ENCODE peak calls at places on chromosomes 1 and 21, in seven cellular contexts. W is spleen, J is adrenal gland, M is erythroblast, Z is prostate gland, O is transverse colon, B is A549. L is an unnamed sample.

GRCh38 chr21:31520506-31521163 is 138.9 kb upstream of the SOD1 start:
- DNase-seq in W (no peak), J (no peak), M (no peak), Z (no peak), O (no peak), B (no peak), L (no peak)

GRCh38 chr1:211708006-211708405 is 32.6 kb upstream of the NEK2 start:
- DNase-seq in W (no peak), J (no peak), M (no peak), Z (no peak), O (no peak), B (no peak), L (no peak)

GRCh38 chr1:232238009-232238408 is 391.9 kb downstream of the SIPA1L2 start:
- DNase-seq in W (no peak), J (no peak), M (no peak), Z (no peak), O (no peak), B (no peak), L (no peak)

GRCh38 chr1:36486436-36487335 is 4.0 kb upstream of the CSF3R start:
- DNase-seq in W (peak; percentile 92), J (peak; percentile 81), M (peak; percentile 7), Z (no peak), O (peak; percentile 43), B (peak; percentile 93), L (no peak)

GRCh38 chr1:155188268-155188667 is 14.6 kb downstream of the TRIM46 start:
- DNase-seq in W (no peak), J (no peak), M (no peak), Z (no peak), O (no peak), B (no peak), L (no peak)

GRCh38 chr21:37849703-37850102 is 66.6 kb downstream of the KCNJ6 start:
- DNase-seq in W (no peak), J (no peak), M (no peak), Z (no peak), O (no peak), B (no peak), L (peak; percentile 24)

GRCh38 chr21:25916226-25916625 is 181.5 kb downstream of the GABPA start:
- DNase-seq in W (no peak), J (no peak), M (no peak), Z (no peak), O (no peak), B (no peak), L (no peak)

GRCh38 chr1:218525451-218526197 is 180.5 kb downstream of the TGFB2 start:
- DNase-seq in W (no peak), J (no peak), M (no peak), Z (no peak), O (no peak), B (no peak), L (no peak)

GRCh38 chr1:154520333-154520732 is 18.1 kb upstream of the SHE start:
- DNase-seq in W (peak; percentile 21), J (no peak), M (peak; percentile 58), Z (no peak), O (no peak), B (no peak), L (no peak)

GRCh38 chr1:152886090-152886489 is 8.0 kb downstream of the SMCP start:
- DNase-seq in W (no peak), J (no peak), M (no peak), Z (no peak), O (no peak), B (no peak), L (no peak)

GRCh38 chr1:227459326-227459841 is 104.0 kb upstream of the ZNF678 start:
- DNase-seq in W (no peak), J (no peak), M (no peak), Z (no peak), O (no peak), B (no peak), L (no peak)

GRCh38 chr1:222096476-222096772 is 354.5 kb upstream of the DUSP10 start:
- DNase-seq in W (no peak), J (no peak), M (no peak), Z (no peak), O (no peak), B (no peak), L (no peak)

GRCh38 chr1:154324669-154325582 is at the start of gene ATP8B2:
- DNase-seq in W (peak; percentile 93), J (peak; percentile 74), M (peak; percentile 86), Z (peak; percentile 69), O (peak; percentile 79), B (peak; percentile 83), L (peak; percentile 87)

GRCh38 chr21:31604591-31605190 is 54.8 kb upstream of the SOD1 start:
- DNase-seq in W (peak; percentile 87), J (peak; percentile 73), M (peak; percentile 82), Z (peak; percentile 52), O (peak; percentile 65), B (peak; percentile 55), L (peak; percentile 64)

GRCh38 chr1:25610822-25611630 is 5.6 kb upstream of the MAN1C1 start:
- DNase-seq in W (no peak), J (peak; percentile 24), M (peak; percentile 27), Z (no peak), O (no peak), B (no peak), L (no peak)

GRCh38 chr1:186574951-186575747 is 105.1 kb downstream of the PTGS2 start:
- DNase-seq in W (no peak), J (no peak), M (no peak), Z (no peak), O (no peak), B (no peak), L (no peak)

GRCh38 chr1:212137854-212138253 is 102.3 kb downstream of the DTL start:
- DNase-seq in W (no peak), J (no peak), M (no peak), Z (no peak), O (no peak), B (no peak), L (no peak)

GRCh38 chr1:223017291-223017690 is 125.8 kb downstream of the TLR5 start:
- DNase-seq in W (peak; percentile 58), J (no peak), M (no peak), Z (no peak), O (no peak), B (no peak), L (no peak)

GRCh38 chr21:43703068-43703880 is 15.7 kb upstream of the PDXK start:
- DNase-seq in W (peak; percentile 85), J (peak; percentile 56), M (no peak), Z (no peak), O (peak; percentile 78), B (no peak), L (no peak)

GRCh38 chr1:111542187-111542586 is 38.8 kb upstream of the ADORA3 start:
- DNase-seq in W (no peak), J (no peak), M (no peak), Z (no peak), O (no peak), B (no peak), L (no peak)

GRCh38 chr1:183318433-183318832 is 99.7 kb downstream of the NMNAT2 start:
- DNase-seq in W (no peak), J (peak; percentile 77), M (peak; percentile 4), Z (peak; percentile 61), O (peak; percentile 52), B (peak; percentile 77), L (peak; percentile 47)

GRCh38 chr1:176211395-176212165 is 4.5 kb upstream of the COP1 start:
- DNase-seq in W (no peak), J (no peak), M (no peak), Z (no peak), O (no peak), B (no peak), L (no peak)

GRCh38 chr1:208111646-208112200 is 132.5 kb downstream of the PLXNA2 start:
- DNase-seq in W (no peak), J (no peak), M (no peak), Z (no peak), O (no peak), B (no peak), L (no peak)

DNA sequence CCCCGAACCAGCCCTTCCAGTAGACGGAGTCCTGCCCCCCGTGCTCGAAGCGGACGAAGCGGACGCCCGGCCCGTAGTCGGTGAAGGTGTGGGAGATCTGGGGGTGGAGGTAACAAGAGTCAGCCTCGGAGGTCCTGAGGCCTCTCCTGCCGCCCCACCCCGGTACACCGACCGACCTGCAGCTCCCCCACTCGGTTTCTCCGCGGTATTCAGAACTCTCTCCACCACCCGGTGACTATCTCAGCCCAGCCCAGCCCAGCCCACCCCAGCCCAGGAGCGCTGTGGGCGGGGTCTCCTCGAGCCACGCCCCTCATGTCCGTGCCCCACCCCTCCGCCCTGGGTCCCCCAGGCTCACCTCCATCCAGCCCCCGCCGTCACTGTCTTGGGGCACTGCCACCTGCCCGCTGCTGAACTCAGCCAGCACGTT is 5.5 kb downstream of the FBXO2 start:
- DNase-seq in W (peak; percentile 82), J (peak; percentile 29), M (peak; percentile 49), Z (no peak), O (peak; percentile 51), B (no peak), L (no peak)
- TF ChIP-seq POLR2A in W (no peak), J (no peak), M (no peak), Z (no peak), O (no peak), B (no peak), L (no peak)

GRCh38 chr1:23556661-23557470 is 2.4 kb downstream of the ID3 start:
- DNase-seq in W (no peak), J (no peak), M (no peak), Z (no peak), O (peak; percentile 64), B (peak; percentile 82), L (no peak)
- TF ChIP-seq POLR2A in W (no peak), J (no peak), M (no peak), Z (no peak), O (peak; percentile 72), B (peak; percentile 81), L (peak; percentile 84)

GRCh38 chr1:69648486-69648885 is 80.8 kb downstream of the LRRC7 start:
- DNase-seq in W (no peak), J (no peak), M (no peak), Z (no peak), O (no peak), B (no peak), L (no peak)

GRCh38 chr1:69649383-69649782 is 81.7 kb downstream of the LRRC7 start:
- DNase-seq in W (no peak), J (no peak), M (no peak), Z (no peak), O (no peak), B (no peak), L (no peak)

GRCh38 chr1:69651656-69652055 is 83.9 kb downstream of the LRRC7 start:
- DNase-seq in W (no peak), J (no peak), M (no peak), Z (no peak), O (no peak), B (no peak), L (no peak)
- TF ChIP-seq POLR2A in W (no peak), J (no peak), M (no peak), Z (no peak), O (no peak), B (no peak), L (no peak)

DNA sequence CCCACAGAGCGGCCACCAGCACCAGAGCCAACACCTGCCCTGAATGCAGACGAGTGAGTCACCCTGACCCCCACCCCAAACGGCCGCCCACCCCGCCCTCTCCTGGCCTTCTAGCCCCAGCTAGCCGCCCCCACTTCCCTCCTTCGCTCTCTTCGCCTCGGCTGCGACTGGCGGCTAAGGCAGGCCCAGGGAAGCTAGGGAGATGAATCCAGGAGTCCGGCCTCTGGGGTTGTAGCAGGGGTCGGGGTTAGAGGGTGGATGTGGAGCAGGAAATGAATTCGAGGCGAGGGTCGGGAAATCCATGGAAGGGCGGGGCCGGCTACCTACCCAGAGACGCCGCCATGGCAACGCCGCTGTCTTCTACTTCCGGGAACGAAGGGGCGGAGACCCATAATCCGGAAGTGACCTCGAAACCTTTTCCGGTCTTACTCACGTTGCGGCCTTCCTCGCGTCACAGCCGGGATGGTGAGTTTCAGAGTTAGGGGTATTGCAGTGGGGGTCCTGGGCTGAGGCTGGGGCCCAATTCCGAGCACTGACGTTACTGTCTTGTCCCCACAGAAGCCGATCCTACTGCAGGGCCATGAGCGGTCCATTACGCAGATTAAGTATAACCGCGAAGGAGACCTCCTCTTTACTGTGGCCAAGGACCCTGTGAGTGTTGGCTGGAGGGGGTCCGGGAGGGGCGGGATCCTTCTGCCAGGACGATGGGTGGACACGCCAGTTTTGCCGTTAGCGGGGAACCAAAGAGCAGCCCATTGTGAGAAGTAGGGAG is at the start of the genes EIF3I and TMEM234:
- DNase-seq in W (peak; percentile 97), J (peak; percentile 94), M (peak; percentile 95), Z (peak; percentile 93), O (peak; percentile 95), B (peak; percentile 84), L (peak; percentile 88)
- TF ChIP-seq POLR2A in W (peak; percentile 54), J (peak; percentile 74), M (peak; percentile 90), Z (peak; percentile 69), O (peak; percentile 71), B (peak; percentile 53), L (peak; percentile 62)

L was measured in H54.